ENCODE peak calls at places on chromosomes 11 and 22, in ten cellular contexts. One of them, this sample, is unnamed.

GRCh38 chr11:67376873-67377808 is 3.7 kb upstream of the CLCF1 start:
- DNase-seq in NCI-H1417 treated with DMSO at 0.1 percent for 48 hours: no peak
- DNase-seq in brain pericyte: no peak
- DNase-seq in activated T-cell treated with anti-CD3 and anti-CD28 coated beads for 1 hour: no peak
- DNase-seq in endothelial cell: no peak
- DNase-seq in stimulated activated CD4-positive, alpha-beta T cell treated with anti-CD3 and anti-CD28 coated beads, Interleukin-2, amount 100 ng/mL, for 24 hours: no peak
- DNase-seq in HL-60: no peak
- DNase-seq in NAMALWA: no peak
- DNase-seq in M059J: peak
- DNase-seq in astrocyte of the cerebellum: no peak
- DNase-seq in this sample: no peak

GRCh38 chr22:48740086-48740730 is 1087.5 kb downstream of the BRD1 start:
- DNase-seq in NCI-H1417 treated with DMSO at 0.1 percent for 48 hours: no peak
- DNase-seq in brain pericyte: no peak
- DNase-seq in activated T-cell treated with anti-CD3 and anti-CD28 coated beads for 1 hour: no peak
- DNase-seq in endothelial cell: no peak
- DNase-seq in stimulated activated CD4-positive, alpha-beta T cell treated with anti-CD3 and anti-CD28 coated beads, Interleukin-2, amount 100 ng/mL, for 24 hours: no peak
- DNase-seq in HL-60: no peak
- DNase-seq in NAMALWA: no peak
- DNase-seq in M059J: no peak
- DNase-seq in astrocyte of the cerebellum: no peak
- DNase-seq in this sample: no peak

GRCh38 chr11:1293619-1294015 is 15.8 kb downstream of the TOLLIP start:
- DNase-seq in NCI-H1417 treated with DMSO at 0.1 percent for 48 hours: no peak
- DNase-seq in brain pericyte: no peak
- DNase-seq in activated T-cell treated with anti-CD3 and anti-CD28 coated beads for 1 hour: no peak
- DNase-seq in endothelial cell: no peak
- DNase-seq in stimulated activated CD4-positive, alpha-beta T cell treated with anti-CD3 and anti-CD28 coated beads, Interleukin-2, amount 100 ng/mL, for 24 hours: no peak
- DNase-seq in HL-60: peak
- DNase-seq in NAMALWA: no peak
- DNase-seq in M059J: no peak
- DNase-seq in astrocyte of the cerebellum: no peak
- DNase-seq in this sample: no peak

GRCh38 chr11:72436667-72437066 is 2.3 kb upstream of the CLPB start:
- DNase-seq in NCI-H1417 treated with DMSO at 0.1 percent for 48 hours: no peak
- DNase-seq in brain pericyte: no peak
- DNase-seq in activated T-cell treated with anti-CD3 and anti-CD28 coated beads for 1 hour: no peak
- DNase-seq in endothelial cell: no peak
- DNase-seq in stimulated activated CD4-positive, alpha-beta T cell treated with anti-CD3 and anti-CD28 coated beads, Interleukin-2, amount 100 ng/mL, for 24 hours: no peak
- DNase-seq in HL-60: no peak
- DNase-seq in NAMALWA: no peak
- DNase-seq in M059J: no peak
- DNase-seq in astrocyte of the cerebellum: no peak
- DNase-seq in this sample: no peak

GRCh38 chr11:3146612-3147256 is 18.4 kb downstream of the OSBPL5 start:
- DNase-seq in NCI-H1417 treated with DMSO at 0.1 percent for 48 hours: no peak
- DNase-seq in brain pericyte: no peak
- DNase-seq in activated T-cell treated with anti-CD3 and anti-CD28 coated beads for 1 hour: no peak
- DNase-seq in endothelial cell: no peak
- DNase-seq in stimulated activated CD4-positive, alpha-beta T cell treated with anti-CD3 and anti-CD28 coated beads, Interleukin-2, amount 100 ng/mL, for 24 hours: no peak
- DNase-seq in HL-60: no peak
- DNase-seq in NAMALWA: no peak
- DNase-seq in M059J: peak
- DNase-seq in astrocyte of the cerebellum: peak
- DNase-seq in this sample: no peak

GRCh38 chr11:69394902-69395690 is 86.4 kb upstream of the LINC01488 start:
- DNase-seq in NCI-H1417 treated with DMSO at 0.1 percent for 48 hours: no peak
- DNase-seq in brain pericyte: no peak
- DNase-seq in activated T-cell treated with anti-CD3 and anti-CD28 coated beads for 1 hour: no peak
- DNase-seq in endothelial cell: no peak
- DNase-seq in stimulated activated CD4-positive, alpha-beta T cell treated with anti-CD3 and anti-CD28 coated beads, Interleukin-2, amount 100 ng/mL, for 24 hours: no peak
- DNase-seq in HL-60: peak
- DNase-seq in NAMALWA: no peak
- DNase-seq in M059J: no peak
- DNase-seq in astrocyte of the cerebellum: no peak
- DNase-seq in this sample: no peak

GRCh38 chr11:95358516-95359322 is 127.7 kb upstream of the SESN3 start:
- DNase-seq in NCI-H1417 treated with DMSO at 0.1 percent for 48 hours: no peak
- DNase-seq in brain pericyte: no peak
- DNase-seq in activated T-cell treated with anti-CD3 and anti-CD28 coated beads for 1 hour: no peak
- DNase-seq in endothelial cell: no peak
- DNase-seq in stimulated activated CD4-positive, alpha-beta T cell treated with anti-CD3 and anti-CD28 coated beads, Interleukin-2, amount 100 ng/mL, for 24 hours: no peak
- DNase-seq in HL-60: no peak
- DNase-seq in NAMALWA: no peak
- DNase-seq in M059J: no peak
- DNase-seq in astrocyte of the cerebellum: no peak
- DNase-seq in this sample: no peak

GRCh38 chr22:41776381-41776780 is 24.1 kb upstream of the CCDC134 start:
- DNase-seq in NCI-H1417 treated with DMSO at 0.1 percent for 48 hours: no peak
- DNase-seq in brain pericyte: no peak
- DNase-seq in activated T-cell treated with anti-CD3 and anti-CD28 coated beads for 1 hour: no peak
- DNase-seq in endothelial cell: no peak
- DNase-seq in stimulated activated CD4-positive, alpha-beta T cell treated with anti-CD3 and anti-CD28 coated beads, Interleukin-2, amount 100 ng/mL, for 24 hours: no peak
- DNase-seq in HL-60: no peak
- DNase-seq in NAMALWA: no peak
- DNase-seq in M059J: no peak
- DNase-seq in astrocyte of the cerebellum: no peak
- DNase-seq in this sample: no peak

GRCh38 chr11:124285610-124286344 is 28.0 kb downstream of the OR8D1 start:
- DNase-seq in NCI-H1417 treated with DMSO at 0.1 percent for 48 hours: no peak
- DNase-seq in brain pericyte: no peak
- DNase-seq in activated T-cell treated with anti-CD3 and anti-CD28 coated beads for 1 hour: no peak
- DNase-seq in endothelial cell: no peak
- DNase-seq in stimulated activated CD4-positive, alpha-beta T cell treated with anti-CD3 and anti-CD28 coated beads, Interleukin-2, amount 100 ng/mL, for 24 hours: no peak
- DNase-seq in HL-60: no peak
- DNase-seq in NAMALWA: peak
- DNase-seq in M059J: peak
- DNase-seq in astrocyte of the cerebellum: peak
- DNase-seq in this sample: no peak

GRCh38 chr11:5818245-5818865 is 9.6 kb downstream of the OR52N2 start:
- DNase-seq in NCI-H1417 treated with DMSO at 0.1 percent for 48 hours: no peak
- DNase-seq in brain pericyte: no peak
- DNase-seq in activated T-cell treated with anti-CD3 and anti-CD28 coated beads for 1 hour: no peak
- DNase-seq in endothelial cell: no peak
- DNase-seq in stimulated activated CD4-positive, alpha-beta T cell treated with anti-CD3 and anti-CD28 coated beads, Interleukin-2, amount 100 ng/mL, for 24 hours: no peak
- DNase-seq in HL-60: no peak
- DNase-seq in NAMALWA: no peak
- DNase-seq in M059J: peak
- DNase-seq in astrocyte of the cerebellum: no peak
- DNase-seq in this sample: no peak

GRCh38 chr11:13772223-13773046 is 104.0 kb downstream of the FAR1 start:
- DNase-seq in NCI-H1417 treated with DMSO at 0.1 percent for 48 hours: peak
- DNase-seq in brain pericyte: no peak
- DNase-seq in activated T-cell treated with anti-CD3 and anti-CD28 coated beads for 1 hour: no peak
- DNase-seq in endothelial cell: peak
- DNase-seq in stimulated activated CD4-positive, alpha-beta T cell treated with anti-CD3 and anti-CD28 coated beads, Interleukin-2, amount 100 ng/mL, for 24 hours: no peak
- DNase-seq in HL-60: peak
- DNase-seq in NAMALWA: peak
- DNase-seq in M059J: peak
- DNase-seq in astrocyte of the cerebellum: peak
- DNase-seq in this sample: peak

GRCh38 chr11:108973402-108974119 is 308.7 kb downstream of the DDX10 start:
- DNase-seq in NCI-H1417 treated with DMSO at 0.1 percent for 48 hours: no peak
- DNase-seq in brain pericyte: no peak
- DNase-seq in activated T-cell treated with anti-CD3 and anti-CD28 coated beads for 1 hour: no peak
- DNase-seq in endothelial cell: no peak
- DNase-seq in stimulated activated CD4-positive, alpha-beta T cell treated with anti-CD3 and anti-CD28 coated beads, Interleukin-2, amount 100 ng/mL, for 24 hours: no peak
- DNase-seq in HL-60: no peak
- DNase-seq in NAMALWA: no peak
- DNase-seq in M059J: peak
- DNase-seq in astrocyte of the cerebellum: no peak
- DNase-seq in this sample: no peak

GRCh38 chr22:39522567-39523300 is 2.4 kb downstream of the ATF4 start:
- DNase-seq in NCI-H1417 treated with DMSO at 0.1 percent for 48 hours: no peak
- DNase-seq in brain pericyte: no peak
- DNase-seq in activated T-cell treated with anti-CD3 and anti-CD28 coated beads for 1 hour: no peak
- DNase-seq in endothelial cell: no peak
- DNase-seq in stimulated activated CD4-positive, alpha-beta T cell treated with anti-CD3 and anti-CD28 coated beads, Interleukin-2, amount 100 ng/mL, for 24 hours: peak
- DNase-seq in HL-60: peak
- DNase-seq in NAMALWA: peak
- DNase-seq in M059J: peak
- DNase-seq in astrocyte of the cerebellum: no peak
- DNase-seq in this sample: no peak

GRCh38 chr11:65077466-65077865 is 6.4 kb downstream of the CDCA5 start:
- DNase-seq in NCI-H1417 treated with DMSO at 0.1 percent for 48 hours: no peak
- DNase-seq in brain pericyte: no peak
- DNase-seq in activated T-cell treated with anti-CD3 and anti-CD28 coated beads for 1 hour: no peak
- DNase-seq in endothelial cell: no peak
- DNase-seq in stimulated activated CD4-positive, alpha-beta T cell treated with anti-CD3 and anti-CD28 coated beads, Interleukin-2, amount 100 ng/mL, for 24 hours: no peak
- DNase-seq in HL-60: no peak
- DNase-seq in NAMALWA: peak
- DNase-seq in M059J: peak
- DNase-seq in astrocyte of the cerebellum: no peak
- DNase-seq in this sample: no peak

GRCh38 chr11:47946682-47947575 is 33.4 kb upstream of the PTPRJ start:
- DNase-seq in NCI-H1417 treated with DMSO at 0.1 percent for 48 hours: no peak
- DNase-seq in brain pericyte: peak
- DNase-seq in activated T-cell treated with anti-CD3 and anti-CD28 coated beads for 1 hour: no peak
- DNase-seq in endothelial cell: no peak
- DNase-seq in stimulated activated CD4-positive, alpha-beta T cell treated with anti-CD3 and anti-CD28 coated beads, Interleukin-2, amount 100 ng/mL, for 24 hours: peak
- DNase-seq in HL-60: peak
- DNase-seq in NAMALWA: no peak
- DNase-seq in M059J: peak
- DNase-seq in astrocyte of the cerebellum: peak
- DNase-seq in this sample: no peak

GRCh38 chr22:17872491-17872890 is 98.2 kb upstream of the BID start:
- DNase-seq in NCI-H1417 treated with DMSO at 0.1 percent for 48 hours: no peak
- DNase-seq in brain pericyte: no peak
- DNase-seq in activated T-cell treated with anti-CD3 and anti-CD28 coated beads for 1 hour: no peak
- DNase-seq in endothelial cell: no peak
- DNase-seq in stimulated activated CD4-positive, alpha-beta T cell treated with anti-CD3 and anti-CD28 coated beads, Interleukin-2, amount 100 ng/mL, for 24 hours: no peak
- DNase-seq in HL-60: no peak
- DNase-seq in NAMALWA: no peak
- DNase-seq in M059J: peak
- DNase-seq in astrocyte of the cerebellum: no peak
- DNase-seq in this sample: no peak

GRCh38 chr11:15858881-15859280 is 497.5 kb downstream of the SOX6 start:
- DNase-seq in NCI-H1417 treated with DMSO at 0.1 percent for 48 hours: no peak
- DNase-seq in brain pericyte: no peak
- DNase-seq in activated T-cell treated with anti-CD3 and anti-CD28 coated beads for 1 hour: no peak
- DNase-seq in endothelial cell: no peak
- DNase-seq in stimulated activated CD4-positive, alpha-beta T cell treated with anti-CD3 and anti-CD28 coated beads, Interleukin-2, amount 100 ng/mL, for 24 hours: no peak
- DNase-seq in HL-60: no peak
- DNase-seq in NAMALWA: no peak
- DNase-seq in M059J: no peak
- DNase-seq in astrocyte of the cerebellum: no peak
- DNase-seq in this sample: no peak

GRCh38 chr11:72595292-72595684 is 78.9 kb downstream of the PDE2A start:
- DNase-seq in NCI-H1417 treated with DMSO at 0.1 percent for 48 hours: no peak
- DNase-seq in brain pericyte: no peak
- DNase-seq in activated T-cell treated with anti-CD3 and anti-CD28 coated beads for 1 hour: no peak
- DNase-seq in endothelial cell: no peak
- DNase-seq in stimulated activated CD4-positive, alpha-beta T cell treated with anti-CD3 and anti-CD28 coated beads, Interleukin-2, amount 100 ng/mL, for 24 hours: no peak
- DNase-seq in HL-60: no peak
- DNase-seq in NAMALWA: no peak
- DNase-seq in M059J: no peak
- DNase-seq in astrocyte of the cerebellum: no peak
- DNase-seq in this sample: no peak

GRCh38 chr11:134730096-134730495 is 318.1 kb upstream of the B3GAT1 start:
- DNase-seq in NCI-H1417 treated with DMSO at 0.1 percent for 48 hours: no peak
- DNase-seq in brain pericyte: no peak
- DNase-seq in activated T-cell treated with anti-CD3 and anti-CD28 coated beads for 1 hour: no peak
- DNase-seq in endothelial cell: no peak
- DNase-seq in stimulated activated CD4-positive, alpha-beta T cell treated with anti-CD3 and anti-CD28 coated beads, Interleukin-2, amount 100 ng/mL, for 24 hours: no peak
- DNase-seq in HL-60: no peak
- DNase-seq in NAMALWA: no peak
- DNase-seq in M059J: no peak
- DNase-seq in astrocyte of the cerebellum: no peak
- DNase-seq in this sample: no peak

GRCh38 chr22:37894939-37895670 is 11.0 kb upstream of the MICALL1 start:
- DNase-seq in NCI-H1417 treated with DMSO at 0.1 percent for 48 hours: no peak
- DNase-seq in brain pericyte: no peak
- DNase-seq in activated T-cell treated with anti-CD3 and anti-CD28 coated beads for 1 hour: no peak
- DNase-seq in endothelial cell: peak
- DNase-seq in stimulated activated CD4-positive, alpha-beta T cell treated with anti-CD3 and anti-CD28 coated beads, Interleukin-2, amount 100 ng/mL, for 24 hours: no peak
- DNase-seq in HL-60: no peak
- DNase-seq in NAMALWA: no peak
- DNase-seq in M059J: no peak
- DNase-seq in astrocyte of the cerebellum: no peak
- DNase-seq in this sample: no peak

GRCh38 chr22:27270818-27271510 is 530.6 kb downstream of the MN1 start:
- DNase-seq in NCI-H1417 treated with DMSO at 0.1 percent for 48 hours: no peak
- DNase-seq in brain pericyte: no peak
- DNase-seq in activated T-cell treated with anti-CD3 and anti-CD28 coated beads for 1 hour: no peak
- DNase-seq in endothelial cell: no peak
- DNase-seq in stimulated activated CD4-positive, alpha-beta T cell treated with anti-CD3 and anti-CD28 coated beads, Interleukin-2, amount 100 ng/mL, for 24 hours: no peak
- DNase-seq in HL-60: no peak
- DNase-seq in NAMALWA: no peak
- DNase-seq in M059J: no peak
- DNase-seq in astrocyte of the cerebellum: no peak
- DNase-seq in this sample: no peak

GRCh38 chr11:64619811-64620285 is 28.8 kb downstream of the SLC22A12 start:
- DNase-seq in NCI-H1417 treated with DMSO at 0.1 percent for 48 hours: no peak
- DNase-seq in brain pericyte: no peak
- DNase-seq in activated T-cell treated with anti-CD3 and anti-CD28 coated beads for 1 hour: no peak
- DNase-seq in endothelial cell: no peak
- DNase-seq in stimulated activated CD4-positive, alpha-beta T cell treated with anti-CD3 and anti-CD28 coated beads, Interleukin-2, amount 100 ng/mL, for 24 hours: no peak
- DNase-seq in HL-60: peak
- DNase-seq in NAMALWA: peak
- DNase-seq in M059J: peak
- DNase-seq in astrocyte of the cerebellum: no peak
- DNase-seq in this sample: no peak

GRCh38 chr11:116986521-116987105 is 111.6 kb downstream of the SIK3 start:
- DNase-seq in NCI-H1417 treated with DMSO at 0.1 percent for 48 hours: no peak
- DNase-seq in brain pericyte: no peak
- DNase-seq in activated T-cell treated with anti-CD3 and anti-CD28 coated beads for 1 hour: no peak
- DNase-seq in endothelial cell: no peak
- DNase-seq in stimulated activated CD4-positive, alpha-beta T cell treated with anti-CD3 and anti-CD28 coated beads, Interleukin-2, amount 100 ng/mL, for 24 hours: no peak
- DNase-seq in HL-60: peak
- DNase-seq in NAMALWA: peak
- DNase-seq in M059J: peak
- DNase-seq in astrocyte of the cerebellum: peak
- DNase-seq in this sample: no peak

GRCh38 chr22:18112440-18112839 is 1.8 kb downstream of the TUBA8 start:
- DNase-seq in NCI-H1417 treated with DMSO at 0.1 percent for 48 hours: no peak
- DNase-seq in brain pericyte: no peak
- DNase-seq in activated T-cell treated with anti-CD3 and anti-CD28 coated beads for 1 hour: no peak
- DNase-seq in endothelial cell: no peak
- DNase-seq in stimulated activated CD4-positive, alpha-beta T cell treated with anti-CD3 and anti-CD28 coated beads, Interleukin-2, amount 100 ng/mL, for 24 hours: no peak
- DNase-seq in HL-60: no peak
- DNase-seq in NAMALWA: no peak
- DNase-seq in M059J: no peak
- DNase-seq in astrocyte of the cerebellum: no peak
- DNase-seq in this sample: no peak

GRCh38 chr22:48320048-48320655 is 1507.5 kb downstream of the BRD1 start:
- DNase-seq in NCI-H1417 treated with DMSO at 0.1 percent for 48 hours: no peak
- DNase-seq in brain pericyte: no peak
- DNase-seq in activated T-cell treated with anti-CD3 and anti-CD28 coated beads for 1 hour: no peak
- DNase-seq in endothelial cell: no peak
- DNase-seq in stimulated activated CD4-positive, alpha-beta T cell treated with anti-CD3 and anti-CD28 coated beads, Interleukin-2, amount 100 ng/mL, for 24 hours: no peak
- DNase-seq in HL-60: no peak
- DNase-seq in NAMALWA: no peak
- DNase-seq in M059J: no peak
- DNase-seq in astrocyte of the cerebellum: no peak
- DNase-seq in this sample: no peak

GRCh38 chr22:33984741-33985287 is 64.5 kb upstream of the LARGE1 start:
- DNase-seq in NCI-H1417 treated with DMSO at 0.1 percent for 48 hours: no peak
- DNase-seq in brain pericyte: no peak
- DNase-seq in activated T-cell treated with anti-CD3 and anti-CD28 coated beads for 1 hour: no peak
- DNase-seq in endothelial cell: no peak
- DNase-seq in stimulated activated CD4-positive, alpha-beta T cell treated with anti-CD3 and anti-CD28 coated beads, Interleukin-2, amount 100 ng/mL, for 24 hours: no peak
- DNase-seq in HL-60: no peak
- DNase-seq in NAMALWA: no peak
- DNase-seq in M059J: no peak
- DNase-seq in astrocyte of the cerebellum: no peak
- DNase-seq in this sample: no peak

GRCh38 chr11:1125803-1126202 is 31.9 kb upstream of the MUC5AC start:
- DNase-seq in NCI-H1417 treated with DMSO at 0.1 percent for 48 hours: no peak
- DNase-seq in brain pericyte: no peak
- DNase-seq in activated T-cell treated with anti-CD3 and anti-CD28 coated beads for 1 hour: no peak
- DNase-seq in endothelial cell: no peak
- DNase-seq in stimulated activated CD4-positive, alpha-beta T cell treated with anti-CD3 and anti-CD28 coated beads, Interleukin-2, amount 100 ng/mL, for 24 hours: no peak
- DNase-seq in HL-60: no peak
- DNase-seq in NAMALWA: no peak
- DNase-seq in M059J: no peak
- DNase-seq in astrocyte of the cerebellum: no peak
- DNase-seq in this sample: no peak

GRCh38 chr11:89159974-89160373 is 17.7 kb upstream of the TYR start:
- DNase-seq in NCI-H1417 treated with DMSO at 0.1 percent for 48 hours: no peak
- DNase-seq in brain pericyte: no peak
- DNase-seq in activated T-cell treated with anti-CD3 and anti-CD28 coated beads for 1 hour: no peak
- DNase-seq in endothelial cell: no peak
- DNase-seq in stimulated activated CD4-positive, alpha-beta T cell treated with anti-CD3 and anti-CD28 coated beads, Interleukin-2, amount 100 ng/mL, for 24 hours: no peak
- DNase-seq in HL-60: no peak
- DNase-seq in NAMALWA: no peak
- DNase-seq in M059J: no peak
- DNase-seq in astrocyte of the cerebellum: no peak
- DNase-seq in this sample: no peak

This sample was measured in stimulated activated naive B cell treated with anti-CD40 and anti-IgM and Interleukin-4, amounts not matched to agents 10 μg/mL and 1 μg/mL and 100 μg/mL, for 72 hours.